ENCODE peak calls at places on chromosomes 1 and 21, in seven cellular contexts. L, B, J, H, E, W and D are unnamed samples. For H3K36me3, the result is how much of the 10 kb centered on the place peaks cover.

GRCh38 chr1:228293393-228293792 is 85.5 kb downstream of the OBSCN start:
- DNase-seq in W (no peak), J (peak), H (peak), E (no peak), L (no peak), B (no peak), D (no peak)

GRCh38 chr1:72397786-72398185 is 115.4 kb upstream of the NEGR1 start:
- DNase-seq in J (peak), H (no peak), W (no peak), E (peak), L (no peak), B (no peak), D (no peak)

GRCh38 chr1:12080156-12080555 is 17.1 kb downstream of the TNFRSF8 start:
- DNase-seq in E (no peak), B (no peak), L (no peak), J (no peak), W (no peak), H (no peak), D (no peak)

GRCh38 chr1:89822999-89823628 is 2.3 kb downstream of the LRRC8D start:
- DNase-seq in H (no peak), B (no peak), J (no peak), L (no peak), E (peak), W (no peak), D (no peak)

GRCh38 chr1:92169161-92169560 is 48.6 kb upstream of the C1orf146 start:
- DNase-seq in H (no peak), W (no peak), B (no peak), E (no peak), J (no peak), L (no peak), D (no peak)

GRCh38 chr1:115877511-115877910 is 36.6 kb upstream of the NHLH2 start:
- DNase-seq in L (no peak), W (no peak), B (no peak), E (peak), H (no peak), J (no peak), D (no peak)

GRCh38 chr1:176201568-176201967 is 5.5 kb downstream of the COP1 start:
- DNase-seq in W (no peak), L (no peak), H (no peak), E (no peak), B (no peak), J (no peak), D (no peak)

GRCh38 chr1:108199231-108199657 is 899 bp downstream of the SLC25A24 start:
- DNase-seq in J (no peak), L (peak), E (peak), W (no peak), H (no peak), B (no peak), D (no peak)

GRCh38 chr1:51570063-51570720 is 46.7 kb upstream of the OSBPL9 start:
- DNase-seq in L (no peak), W (no peak), J (no peak), E (no peak), B (no peak), H (no peak), D (no peak)

GRCh38 chr1:243364866-243365265 is 109.0 kb downstream of the SDCCAG8 start:
- DNase-seq in B (no peak), J (no peak), W (no peak), L (no peak), H (no peak), E (no peak), D (no peak)

GRCh38 chr1:25504706-25505560 is 38.5 kb upstream of the LDLRAP1 start:
- DNase-seq in W (no peak), E (no peak), J (no peak), H (no peak), B (no peak), L (no peak), D (no peak)

GRCh38 chr1:226635456-226635941 is 86.9 kb downstream of the STUM start:
- DNase-seq in J (no peak), E (no peak), W (no peak), B (peak), H (no peak), L (peak), D (no peak)

GRCh38 chr1:79117376-79117775 is 110.8 kb upstream of the ADGRL4 start:
- DNase-seq in B (no peak), H (no peak), L (no peak), E (no peak), W (no peak), J (no peak), D (no peak)

GRCh38 chr1:15188145-15188544 is 34.6 kb downstream of the TMEM51 start:
- DNase-seq in H (no peak), J (no peak), W (no peak), E (no peak), L (no peak), B (no peak), D (no peak)

GRCh38 chr1:145961425-145962156 is 2.8 kb downstream of the ANKRD34A start:
- DNase-seq in B (peak), L (peak), E (peak), J (peak), H (peak), W (peak), D (no peak)

GRCh38 chr1:240611619-240612490 is at the start of gene GREM2:
- DNase-seq in H (peak), E (peak), J (peak), W (no peak), B (peak), L (peak), D (no peak)

GRCh38 chr1:156691665-156692408 is 13.5 kb downstream of the CRABP2 start:
- DNase-seq in W (no peak), J (no peak), H (no peak), E (no peak), L (no peak), B (no peak), D (no peak)

GRCh38 chr1:56707379-56707778 is 62.3 kb downstream of the PRKAA2 start:
- DNase-seq in W (no peak), H (no peak), B (no peak), J (no peak), L (no peak), E (no peak), D (no peak)

GRCh38 chr1:113109908-113110554 is 37.0 kb downstream of the LRIG2 start:
- DNase-seq in H (peak), E (peak), J (no peak), B (no peak), W (no peak), L (no peak), D (no peak)
- TF ChIP-seq CTCF in H (no peak), E (peak), J (peak), B (no peak), W (peak), L (no peak), D (no peak)

DNA sequence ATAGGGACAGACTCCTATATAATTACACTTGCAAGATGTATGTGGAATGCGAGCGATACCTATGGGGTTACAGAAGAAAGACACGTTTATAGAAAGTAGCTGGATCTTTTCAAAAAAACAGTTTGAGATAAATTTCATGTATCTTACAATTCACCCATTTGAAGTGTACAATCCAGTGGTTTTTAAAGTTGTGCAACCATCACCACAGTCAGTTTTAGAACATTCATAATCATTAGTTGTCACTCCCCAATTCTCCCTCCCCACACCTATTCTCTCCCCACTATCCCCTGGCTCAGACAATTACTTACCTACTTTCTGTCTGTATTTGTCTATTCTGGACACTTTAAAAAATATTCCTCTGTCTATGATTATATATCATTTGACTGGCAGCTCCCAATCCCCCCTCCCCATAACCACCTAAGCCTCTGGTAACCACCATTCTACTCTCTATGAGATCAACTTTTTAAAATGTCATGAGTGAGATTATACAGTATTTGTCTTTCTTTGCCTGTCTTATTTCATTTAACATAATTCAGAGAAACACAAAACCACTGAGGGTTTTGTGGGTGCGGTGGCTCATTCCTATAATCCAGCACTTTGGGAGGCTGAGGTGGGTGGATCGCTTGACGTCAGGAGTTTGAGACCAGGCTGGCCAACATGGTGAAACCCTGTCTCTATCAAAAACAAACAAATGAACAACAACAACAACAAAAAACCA is 39.1 kb downstream of the MRPS6 start:
- DNase-seq in W (no peak), H (no peak), B (no peak), J (no peak), E (no peak), L (no peak), D (no peak)
- H3K36me3 ChIP-seq in W (under half), H (under half), B (under half), J (under half), E (under half), L (under half), D (under half)

GRCh38 chr1:204447220-204447619 is 35.6 kb upstream of the PPP1R15B start:
- DNase-seq in B (no peak), W (no peak), H (no peak), J (no peak), L (no peak), E (no peak), D (no peak)

GRCh38 chr1:204447736-204448135 is 36.1 kb upstream of the PPP1R15B start:
- DNase-seq in L (no peak), E (no peak), J (no peak), H (no peak), W (no peak), B (no peak), D (no peak)

GRCh38 chr1:204446413-204447111 is 34.9 kb upstream of the PPP1R15B start:
- DNase-seq in B (peak), E (peak), J (peak), L (peak), H (peak), W (peak), D (no peak)

GRCh38 chr1:204443871-204444581 is 32.4 kb upstream of the PPP1R15B start:
- DNase-seq in E (no peak), W (no peak), J (no peak), L (no peak), H (no peak), B (no peak), D (no peak)

DNA sequence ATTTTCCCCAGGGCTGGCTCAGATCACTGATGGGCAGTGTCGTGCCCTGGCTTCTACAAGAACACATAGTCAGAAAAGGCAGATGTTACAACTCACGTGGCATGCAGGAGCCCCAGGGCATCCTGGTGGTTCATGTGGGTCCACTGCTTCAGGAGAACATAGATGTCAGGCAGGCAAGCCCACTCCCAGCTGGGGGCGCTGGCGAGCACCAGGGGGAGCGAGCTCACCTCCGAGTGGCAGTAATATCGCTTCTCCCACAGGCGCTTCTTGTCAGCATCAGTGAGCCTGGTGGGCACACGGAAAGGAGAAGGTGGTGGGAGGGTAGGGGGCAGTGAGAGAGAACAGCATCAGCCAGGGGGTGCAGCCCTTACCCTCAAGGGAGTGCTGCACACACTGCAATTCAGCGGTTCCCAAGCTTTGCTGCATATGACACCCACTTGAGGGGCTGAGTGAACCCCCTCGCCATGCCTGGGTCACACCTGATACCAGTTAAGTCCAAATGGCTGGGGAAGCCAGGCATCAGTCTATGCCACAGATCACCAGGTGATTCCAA is 34.3 kb upstream of the PPP1R15B start:
- DNase-seq in E (peak), J (no peak), B (peak), L (peak), H (no peak), W (no peak), D (no peak)
- TF ChIP-seq CTCF in E (peak), J (no peak), B (no peak), L (no peak), H (no peak), W (no peak), D (no peak)

GRCh38 chr1:147612366-147612765 is 58.0 kb downstream of the ACP6 start:
- DNase-seq in J (no peak), W (no peak), H (no peak), B (no peak), E (no peak), L (no peak), D (no peak)
- H3K36me3 ChIP-seq in J (half or more), W (half or more), H (under half), B (under half), E (half or more), L (under half), D (under half)

GRCh38 chr1:28878796-28879195 is 35.6 kb upstream of the EPB41 start:
- DNase-seq in H (no peak), B (no peak), L (no peak), E (no peak), W (no peak), J (no peak), D (no peak)

GRCh38 chr1:28885982-28886730 is 28.2 kb upstream of the EPB41 start:
- DNase-seq in H (no peak), J (no peak), B (no peak), L (no peak), W (no peak), E (peak), D (no peak)

GRCh38 chr1:28885472-28885877 is 28.9 kb upstream of the EPB41 start:
- DNase-seq in J (no peak), W (no peak), B (no peak), H (no peak), E (peak), L (no peak), D (no peak)

GRCh38 chr1:28883242-28883616 is 31.1 kb upstream of the EPB41 start:
- DNase-seq in W (no peak), L (no peak), H (no peak), J (no peak), B (no peak), E (no peak), D (no peak)

DNA sequence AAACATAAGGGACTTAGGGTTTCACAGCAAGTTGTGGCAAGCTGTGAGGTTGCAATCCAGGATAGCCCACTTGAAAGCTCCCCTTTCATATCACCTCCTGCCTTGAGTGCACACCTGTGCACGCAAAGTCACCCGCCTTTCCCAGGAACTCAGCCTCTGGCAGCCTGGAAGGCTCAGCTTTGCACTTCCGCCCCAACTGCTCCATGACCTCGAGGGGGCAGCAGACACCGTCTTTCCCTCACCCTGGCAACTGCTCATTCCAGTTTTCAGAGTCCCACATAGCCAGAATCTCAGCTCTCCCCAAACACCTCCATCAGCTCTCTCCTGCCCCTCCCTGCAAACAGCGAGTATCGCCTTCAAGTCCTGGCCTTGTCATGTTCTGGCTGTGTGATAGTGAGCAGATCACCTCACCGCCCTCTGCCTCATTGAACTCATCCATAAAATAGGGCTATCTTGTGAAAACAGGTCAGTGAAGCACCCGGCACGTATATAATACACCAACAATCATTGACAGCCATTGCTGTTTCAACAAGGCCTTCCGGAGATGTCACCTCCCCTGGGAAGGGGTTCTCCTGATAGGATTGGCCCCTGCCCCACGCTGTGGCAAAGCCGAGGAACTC is 32.2 kb upstream of the EPB41 start:
- DNase-seq in H (peak), E (peak), B (peak), J (peak), L (peak), W (peak), D (peak)
- TF ChIP-seq CTCF in H (peak), E (peak), B (peak), J (peak), L (peak), W (peak), D (peak)

GRCh38 chr1:55043726-55044125 is 4.4 kb downstream of the PCSK9 start:
- DNase-seq in W (no peak), J (no peak), E (no peak), B (no peak), H (no peak), L (no peak), D (no peak)
- H3K36me3 ChIP-seq in W (under half), J (under half), E (under half), B (under half), H (under half), L (under half), D (under half)

GRCh38 chr1:21508580-21509350 is 458 bp upstream of the ALPL start:
- DNase-seq in L (peak), E (peak), J (peak), W (peak), H (peak), B (peak), D (no peak)
- TF ChIP-seq CTCF in L (peak), E (peak), J (peak), W (peak), H (peak), B (peak), D (peak)

DNA sequence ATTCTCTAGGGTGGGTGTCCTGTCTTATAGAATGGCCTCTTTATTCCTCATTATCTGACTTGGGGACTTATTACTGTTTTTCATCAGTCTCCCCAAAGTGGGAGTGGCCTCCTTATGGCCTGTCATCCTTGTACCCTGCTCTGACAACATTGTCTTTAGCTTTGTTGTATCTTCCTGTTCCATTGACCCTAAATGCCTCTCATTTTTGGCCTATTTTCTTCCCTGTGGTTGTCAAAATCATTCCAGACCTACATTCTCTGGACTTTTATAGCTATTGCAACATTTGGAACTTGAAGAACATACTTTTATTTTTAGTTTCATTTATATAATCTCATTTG is 9.7 kb downstream of the SFT2D2 start:
- DNase-seq in H (no peak), E (no peak), B (no peak), L (no peak), W (no peak), J (no peak), D (no peak)
- H3K36me3 ChIP-seq in H (half or more), E (half or more), B (under half), L (half or more), W (half or more), J (half or more), D (under half)

GRCh38 chr1:3067301-3067670 is 1.7 kb upstream of the PRDM16 start:
- DNase-seq in W (peak), L (no peak), E (no peak), B (peak), J (no peak), H (no peak), D (no peak)

GRCh38 chr1:3065797-3066196 is 3.2 kb upstream of the PRDM16 start:
- DNase-seq in H (no peak), E (no peak), W (no peak), L (no peak), J (no peak), B (no peak), D (no peak)

GRCh38 chr1:3066826-3067225 is 2.2 kb upstream of the PRDM16 start:
- DNase-seq in H (no peak), B (peak), L (no peak), J (no peak), W (peak), E (no peak), D (peak)

GRCh38 chr1:3065396-3065795 is 3.6 kb upstream of the PRDM16 start:
- DNase-seq in B (peak), J (no peak), W (no peak), E (no peak), L (no peak), H (no peak), D (no peak)

GRCh38 chr1:3066250-3066711 is 2.7 kb upstream of the PRDM16 start:
- DNase-seq in B (peak), W (peak), J (peak), L (peak), H (no peak), E (no peak), D (peak)
- TF ChIP-seq CTCF in B (no peak), W (peak), J (peak), L (no peak), H (peak), E (no peak), D (peak)

GRCh38 chr1:3669421-3669821 is 17.1 kb downstream of the TP73 start:
- DNase-seq in H (peak), J (peak), W (peak), E (no peak), B (peak), L (peak), D (no peak)

GRCh38 chr1:3672231-3672970 is 20.1 kb downstream of the TP73 start:
- DNase-seq in B (peak), L (no peak), E (no peak), H (no peak), W (peak), J (peak), D (no peak)

GRCh38 chr1:3669971-3670431 is 17.7 kb downstream of the TP73 start:
- DNase-seq in W (peak), B (peak), H (peak), L (no peak), J (peak), E (no peak), D (no peak)

GRCh38 chr1:3671371-3672180 is 19.3 kb downstream of the TP73 start:
- DNase-seq in L (no peak), J (peak), B (peak), H (peak), W (peak), E (no peak), D (no peak)

DNA sequence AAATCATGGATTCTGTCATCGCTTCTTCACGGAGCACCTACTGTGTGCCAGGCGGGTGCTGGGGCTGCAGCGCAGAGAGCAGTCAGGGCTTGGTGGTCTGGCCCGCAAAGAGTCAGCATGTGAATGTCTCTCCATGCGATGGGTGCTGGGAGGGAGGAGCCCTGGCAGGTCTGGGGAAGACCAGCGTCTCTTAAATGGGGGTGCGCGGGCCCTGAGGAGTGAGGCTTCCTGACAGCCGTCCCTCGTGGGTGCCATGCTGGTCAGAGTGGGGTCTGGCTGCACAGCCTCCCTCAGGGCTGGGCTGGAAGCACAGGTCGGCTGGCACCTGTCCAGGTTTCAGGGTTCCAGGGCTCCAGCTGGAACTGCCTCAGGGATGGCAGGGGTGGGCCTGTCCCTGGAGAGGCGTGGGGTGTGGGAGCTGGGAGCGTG is 18.5 kb downstream of the TP73 start:
- DNase-seq in B (peak), L (no peak), E (no peak), W (peak), J (peak), H (peak), D (no peak)
- H3K36me3 ChIP-seq in B (under half), L (under half), E (under half), W (under half), J (under half), H (under half), D (under half)